ENCODE peak calls at places on chromosomes 11 and 22, in ten cellular contexts. H is MM.1S; D is neuronal stem cell; K is mucosa of descending colon; E is fibroblast of lung; A is effector memory CD4-positive, alpha-beta T cell; P is pancreas; B is IMR-90; R is colonic mucosa; X is DND-41. U is an unnamed sample.

GRCh38 chr22:38924197-38924952 is 33.0 kb upstream of the APOBEC3A start:
- DNase-seq in H (no peak), D (no peak), K (peak; percentile 82), E (peak; percentile 96), A (no peak), P (peak; percentile 90), B (peak; percentile 90), R (peak; percentile 90), X (no peak), U (peak; percentile 28)

GRCh38 chr22:46883547-46883946 is 121.1 kb downstream of the TBC1D22A start:
- DNase-seq in H (no peak), D (no peak), K (no peak), E (no peak), A (no peak), P (no peak), B (no peak), R (no peak), X (no peak), U (no peak)

GRCh38 chr11:38819986-38820385 is 2221.9 kb upstream of the RAG2 start:
- DNase-seq in H (no peak), D (no peak), K (no peak), E (no peak), A (no peak), P (no peak), B (no peak), R (no peak), X (no peak), U (no peak)

GRCh38 chr11:41498726-41499125 is 39.3 kb upstream of the LRRC4C start:
- DNase-seq in H (no peak), D (no peak), K (no peak), E (no peak), A (no peak), P (no peak), B (no peak), R (no peak), X (no peak), U (peak; percentile 12)

GRCh38 chr11:26134481-26135355 is 197.2 kb upstream of the ANO3 start:
- DNase-seq in H (peak; percentile 63), D (peak; percentile 40), K (no peak), E (peak; percentile 54), A (no peak), P (no peak), B (peak; percentile 38), R (no peak), X (no peak), U (no peak)

GRCh38 chr11:93169950-93170561 is 27.7 kb downstream of the SLC36A4 start:
- DNase-seq in H (peak; percentile 35), D (no peak), K (no peak), E (peak; percentile 70), A (no peak), P (no peak), B (peak; percentile 62), R (no peak), X (no peak), U (peak; percentile 13)

GRCh38 chr11:2261436-2262230 is 8.8 kb downstream of the ASCL2 start:
- DNase-seq in H (no peak), D (no peak), K (no peak), E (no peak), A (no peak), P (no peak), B (no peak), R (peak; percentile 14), X (no peak), U (no peak)

GRCh38 chr22:40739723-40740122 is 60.4 kb downstream of the MCHR1 start:
- DNase-seq in H (no peak), D (no peak), K (no peak), E (no peak), A (no peak), P (no peak), B (no peak), R (no peak), X (peak; percentile 47), U (peak; percentile 45)

GRCh38 chr11:28505216-28505615 is 397.0 kb downstream of the METTL15 start:
- DNase-seq in H (no peak), D (no peak), K (no peak), E (no peak), A (no peak), P (no peak), B (no peak), R (no peak), X (no peak), U (no peak)

GRCh38 chr11:94544582-94544831 is 786 bp downstream of the FUT4 start:
- DNase-seq in H (no peak), D (no peak), K (no peak), E (no peak), A (no peak), P (no peak), B (no peak), R (no peak), X (no peak), U (no peak)

GRCh38 chr11:116535954-116536353 is 236.8 kb downstream of the BUD13 start:
- DNase-seq in H (no peak), D (no peak), K (no peak), E (no peak), A (no peak), P (no peak), B (no peak), R (no peak), X (no peak), U (no peak)

GRCh38 chr22:20968281-20968977 is 1.4 kb downstream of the AIFM3 start:
- DNase-seq in H (no peak), D (no peak), K (no peak), E (no peak), A (no peak), P (no peak), B (no peak), R (no peak), X (no peak), U (no peak)

GRCh38 chr22:41175546-41175945 is 29.6 kb upstream of the L3MBTL2 start:
- DNase-seq in H (no peak), D (no peak), K (no peak), E (no peak), A (no peak), P (no peak), B (no peak), R (no peak), X (no peak), U (no peak)

GRCh38 chr11:62708423-62709261 is 1.2 kb downstream of the GNG3 start:
- DNase-seq in H (no peak), D (no peak), K (peak; percentile 73), E (no peak), A (peak; percentile 32), P (peak; percentile 52), B (no peak), R (peak; percentile 59), X (peak; percentile 51), U (no peak)

GRCh38 chr11:14148653-14149273 is 186.2 kb downstream of the SPON1 start:
- DNase-seq in H (peak; percentile 43), D (no peak), K (no peak), E (peak; percentile 68), A (no peak), P (no peak), B (peak; percentile 44), R (no peak), X (no peak), U (peak; percentile 51)

GRCh38 chr22:19892249-19892879 is 37.7 kb upstream of the GNB1L start:
- DNase-seq in H (no peak), D (no peak), K (no peak), E (peak; percentile 29), A (peak; percentile 16), P (no peak), B (peak; percentile 53), R (no peak), X (peak; percentile 85), U (peak; percentile 34)

DNA sequence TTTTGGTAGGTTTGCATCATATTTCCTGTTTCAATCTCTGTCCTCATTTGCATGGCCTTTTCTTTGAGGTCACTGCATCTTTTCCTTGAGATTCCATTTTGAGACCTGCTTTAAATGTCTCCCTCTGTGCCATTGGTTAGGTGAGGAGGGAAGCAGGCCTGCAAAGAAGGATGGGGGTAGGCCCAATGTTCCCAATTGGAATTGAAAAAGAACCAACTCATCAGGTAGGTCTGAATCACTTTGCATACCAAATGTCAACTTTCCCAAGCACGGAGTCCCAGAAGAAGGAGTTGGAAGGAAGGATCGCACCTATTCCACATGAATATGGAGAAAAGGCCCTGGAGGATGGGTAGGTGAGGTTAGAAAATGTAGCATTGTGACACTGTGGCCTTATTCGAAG is 318.5 kb downstream of the BLID start:
- DNase-seq in H (no peak), D (no peak), K (no peak), E (no peak), A (no peak), P (no peak), B (no peak), R (no peak), X (no peak), U (no peak)
- H3K4me3 ChIP-seq in H (no peak overlapping the region), D (no peak overlapping the region), K (no peak overlapping the region), E (no peak overlapping the region), A (no peak overlapping the region), P (no peak overlapping the region), B (no peak overlapping the region), R (no peak overlapping the region), X (no peak overlapping the region), U (no peak overlapping the region)

GRCh38 chr11:3735827-3736226 is 61.5 kb downstream of the NUP98 start:
- DNase-seq in H (no peak), D (no peak), K (no peak), E (peak; percentile 25), A (no peak), P (no peak), B (peak; percentile 28), R (no peak), X (no peak), U (no peak)
- H3K9me3 ChIP-seq in H (no peaks in the 10 kb centered on the region), D (no peaks in the 10 kb centered on the region), K (no peaks in the 10 kb centered on the region), E (no peaks in the 10 kb centered on the region), A (no peaks in the 10 kb centered on the region), P (no peaks in the 10 kb centered on the region), B (no peaks in the 10 kb centered on the region), R (no peaks in the 10 kb centered on the region), X (no peaks in the 10 kb centered on the region), U (no peaks in the 10 kb centered on the region)

GRCh38 chr11:7485136-7485853 is at the start of gene OLFML1:
- DNase-seq in H (no peak), D (no peak), K (no peak), E (peak; percentile 61), A (no peak), P (no peak), B (no peak), R (peak; percentile 19), X (no peak), U (no peak)
- H3K4me3 ChIP-seq in H (no peak within 1 kb of the TSS), D (no peak within 1 kb of the TSS), K (no peak within 1 kb of the TSS), E (peak within 1 kb of the TSS; percentile 66), A (no peak within 1 kb of the TSS), P (peak within 1 kb of the TSS; percentile 15), B (no peak within 1 kb of the TSS), R (peak within 1 kb of the TSS; percentile 11), X (no peak within 1 kb of the TSS), U (no peak within 1 kb of the TSS)

GRCh38 chr11:75107187-75107586 is 10.5 kb upstream of the OR2AT4 start:
- DNase-seq in H (no peak), D (no peak), K (no peak), E (no peak), A (no peak), P (no peak), B (peak; percentile 19), R (no peak), X (no peak), U (no peak)

GRCh38 chr11:75113049-75113448 is 16.4 kb upstream of the OR2AT4 start:
- DNase-seq in H (no peak), D (no peak), K (no peak), E (no peak), A (no peak), P (no peak), B (no peak), R (no peak), X (no peak), U (no peak)

GRCh38 chr11:75114465-75114864 is 17.8 kb upstream of the OR2AT4 start:
- DNase-seq in H (no peak), D (no peak), K (no peak), E (no peak), A (no peak), P (no peak), B (no peak), R (no peak), X (no peak), U (no peak)

GRCh38 chr11:75112200-75112599 is 15.5 kb upstream of the OR2AT4 start:
- DNase-seq in H (no peak), D (no peak), K (no peak), E (no peak), A (no peak), P (no peak), B (no peak), R (no peak), X (no peak), U (no peak)
- H3K9me3 ChIP-seq in H (no peaks in the 10 kb centered on the region), D (no peaks in the 10 kb centered on the region), K (peaks cover 5% of the 10 kb centered on the region), E (no peaks in the 10 kb centered on the region), A (no peaks in the 10 kb centered on the region), P (no peaks in the 10 kb centered on the region), B (peaks cover 19% of the 10 kb centered on the region), R (no peaks in the 10 kb centered on the region), X (no peaks in the 10 kb centered on the region), U (peaks cover 2% of the 10 kb centered on the region)

U was measured in SJCRH30.